ENCODE peak calls at places on chromosomes 6 and 20, in seven cellular contexts. Y is pancreas; X is fibroblast of lung; T is neuronal stem cell; A is psoas muscle; R is naive thymus-derived CD4-positive, alpha-beta T cell; Q is tibial artery. K is an unnamed sample. For H3K4me1, the result is how much of the 10 kb centered on the place peaks cover.

GRCh38 chr6:130233332-130233731 is 10.6 kb upstream of the SAMD3 start:
- DNase-seq in Y (no peak), X (peak), T (peak), A (no peak), R (no peak), Q (no peak), K (no peak)

GRCh38 chr6:34534656-34535055 is 21.5 kb downstream of the SPDEF start:
- DNase-seq in Y (no peak), X (no peak), T (no peak), A (no peak), R (no peak), Q (no peak), K (no peak)

GRCh38 chr20:47544240-47544639 is 42.6 kb downstream of the NCOA3 start:
- DNase-seq in Y (no peak), X (peak), T (no peak), A (no peak), R (no peak), Q (no peak), K (no peak)

GRCh38 chr6:45421700-45422540 is 44.2 kb upstream of the SUPT3H start:
- DNase-seq in Y (peak), X (peak), T (peak), A (peak), R (peak), Q (peak), K (peak)

GRCh38 chr6:6781877-6782236 is 193.3 kb downstream of the LY86 start:
- DNase-seq in Y (no peak), X (no peak), T (no peak), A (no peak), R (no peak), Q (no peak), K (no peak)

GRCh38 chr20:45833883-45834796 is 541 bp downstream of the SNX21 start:
- DNase-seq in Y (peak), X (peak), T (peak), A (peak), R (peak), Q (peak), K (peak)

GRCh38 chr6:13447949-13448724 is 39.3 kb downstream of the GFOD1 start:
- DNase-seq in Y (no peak), X (no peak), T (no peak), A (no peak), R (no peak), Q (peak), K (no peak)

GRCh38 chr6:43328528-43328927 is 19.9 kb upstream of the CRIP3 start:
- DNase-seq in Y (no peak), X (no peak), T (no peak), A (no peak), R (no peak), Q (no peak), K (no peak)

GRCh38 chr6:155850408-155850841 is 394.8 kb upstream of the NOX3 start:
- DNase-seq in Y (no peak), X (peak), T (no peak), A (no peak), R (no peak), Q (no peak), K (no peak)

GRCh38 chr20:52193886-52194545 is 2.4 kb upstream of the ZFP64 start:
- DNase-seq in Y (no peak), X (no peak), T (no peak), A (no peak), R (no peak), Q (no peak), K (no peak)

GRCh38 chr6:8525370-8525769 is 90.0 kb upstream of the SLC35B3 start:
- DNase-seq in Y (no peak), X (no peak), T (no peak), A (no peak), R (no peak), Q (no peak), K (no peak)

GRCh38 chr6:37615564-37616340 is 81.9 kb downstream of the MDGA1 start:
- DNase-seq in Y (no peak), X (peak), T (no peak), A (no peak), R (no peak), Q (no peak), K (no peak)

GRCh38 chr6:14275493-14275851 is 157.9 kb downstream of the CD83 start:
- DNase-seq in Y (no peak), X (peak), T (no peak), A (no peak), R (no peak), Q (no peak), K (no peak)

GRCh38 chr6:14398953-14399352 is 281.4 kb downstream of the CD83 start:
- DNase-seq in Y (no peak), X (no peak), T (no peak), A (no peak), R (no peak), Q (no peak), K (no peak)

GRCh38 chr6:110270166-110270565 is 88.0 kb downstream of the METTL24 start:
- DNase-seq in Y (no peak), X (peak), T (peak), A (no peak), R (no peak), Q (no peak), K (no peak)

GRCh38 chr6:158207452-158207788 is 39.3 kb downstream of the GTF2H5 start:
- DNase-seq in Y (no peak), X (peak), T (no peak), A (no peak), R (no peak), Q (no peak), K (no peak)

GRCh38 chr6:12170351-12171079 is 119.6 kb upstream of the EDN1 start:
- DNase-seq in Y (no peak), X (no peak), T (no peak), A (no peak), R (no peak), Q (no peak), K (no peak)

GRCh38 chr20:48294196-48294595 is 508.9 kb upstream of the SULF2 start:
- DNase-seq in Y (no peak), X (peak), T (no peak), A (no peak), R (no peak), Q (no peak), K (no peak)

GRCh38 chr6:29974901-29975560 is 32.7 kb downstream of the HLA-A start:
- DNase-seq in Y (peak), X (no peak), T (no peak), A (no peak), R (no peak), Q (no peak), K (no peak)

GRCh38 chr6:143598466-143599080 is 79.2 kb upstream of the PHACTR2 start:
- DNase-seq in Y (no peak), X (no peak), T (no peak), A (no peak), R (no peak), Q (peak), K (no peak)

GRCh38 chr6:99080191-99080590 is 132.4 kb upstream of the FBXL4 start:
- DNase-seq in Y (no peak), X (no peak), T (no peak), A (no peak), R (no peak), Q (no peak), K (no peak)

GRCh38 chr6:12751694-12752304 is 35.2 kb downstream of the PHACTR1 start:
- DNase-seq in Y (peak), X (peak), T (peak), A (peak), R (peak), Q (peak), K (no peak)

GRCh38 chr6:34017106-34017805 is 128.6 kb downstream of the GRM4 start:
- DNase-seq in Y (no peak), X (no peak), T (no peak), A (no peak), R (no peak), Q (no peak), K (no peak)

GRCh38 chr6:35496036-35496850 is 636 bp downstream of the TEAD3 start:
- DNase-seq in Y (peak), X (peak), T (peak), A (peak), R (no peak), Q (peak), K (no peak)

GRCh38 chr20:58169441-58169840 is 59.0 kb downstream of the ANKRD60 start:
- DNase-seq in Y (no peak), X (peak), T (no peak), A (no peak), R (no peak), Q (no peak), K (no peak)

GRCh38 chr20:21505810-21506530 is 7.9 kb downstream of the NKX2-2 start:
- DNase-seq in Y (peak), X (peak), T (peak), A (peak), R (peak), Q (no peak), K (peak)

GRCh38 chr20:57685134-57685851 is 24.5 kb downstream of the PMEPA1 start:
- DNase-seq in Y (no peak), X (peak), T (no peak), A (no peak), R (no peak), Q (no peak), K (no peak)

GRCh38 chr20:1561350-1561749 is 3.8 kb upstream of the SIRPD start:
- DNase-seq in Y (no peak), X (no peak), T (no peak), A (no peak), R (no peak), Q (no peak), K (no peak)

GRCh38 chr6:56297022-56297995 is 49.9 kb upstream of the COL21A1 start:
- DNase-seq in Y (no peak), X (peak), T (no peak), A (no peak), R (no peak), Q (no peak), K (no peak)

GRCh38 chr6:150857062-150857905 is 8.2 kb upstream of the MTHFD1L start:
- DNase-seq in Y (no peak), X (peak), T (no peak), A (no peak), R (no peak), Q (no peak), K (no peak)

GRCh38 chr6:2797564-2798014 is 32.4 kb downstream of the WRNIP1 start:
- DNase-seq in Y (no peak), X (no peak), T (no peak), A (no peak), R (no peak), Q (no peak), K (no peak)

GRCh38 chr6:129490551-129491245 is 219.3 kb downstream of the ARHGAP18 start:
- DNase-seq in Y (no peak), X (peak), T (no peak), A (no peak), R (peak), Q (peak), K (peak)

GRCh38 chr20:22770240-22770800 is 185.9 kb upstream of the FOXA2 start:
- DNase-seq in Y (no peak), X (no peak), T (no peak), A (no peak), R (no peak), Q (no peak), K (no peak)

GRCh38 chr20:32707691-32708581 is 34.2 kb upstream of the C20orf203 start:
- DNase-seq in Y (no peak), X (peak), T (no peak), A (no peak), R (no peak), Q (no peak), K (no peak)

GRCh38 chr20:34096699-34097420 is 15.2 kb downstream of the EIF2S2 start:
- DNase-seq in Y (no peak), X (peak), T (no peak), A (no peak), R (no peak), Q (no peak), K (no peak)

GRCh38 chr6:15296735-15297134 is 50.9 kb downstream of the JARID2 start:
- DNase-seq in Y (no peak), X (no peak), T (no peak), A (no peak), R (no peak), Q (no peak), K (no peak)

GRCh38 chr20:600141-600540 is 10.0 kb downstream of the TCF15 start:
- DNase-seq in Y (no peak), X (no peak), T (no peak), A (no peak), R (no peak), Q (no peak), K (no peak)

GRCh38 chr6:31620586-31621319 is at the start of gene PRRC2A:
- DNase-seq in Y (peak), X (no peak), T (no peak), A (no peak), R (peak), Q (peak), K (peak)

GRCh38 chr20:50585678-50586077 is 75.5 kb downstream of the PTPN1 start:
- DNase-seq in Y (no peak), X (no peak), T (no peak), A (no peak), R (no peak), Q (no peak), K (no peak)

GRCh38 chr6:139154885-139155547 is 20.1 kb downstream of the HECA start:
- DNase-seq in Y (no peak), X (no peak), T (no peak), A (no peak), R (no peak), Q (no peak), K (no peak)

GRCh38 chr6:139159016-139159415 is 24.1 kb downstream of the HECA start:
- DNase-seq in Y (no peak), X (peak), T (no peak), A (no peak), R (no peak), Q (no peak), K (no peak)

GRCh38 chr6:139153876-139154275 is 19.0 kb downstream of the HECA start:
- DNase-seq in Y (no peak), X (peak), T (no peak), A (no peak), R (no peak), Q (no peak), K (no peak)

GRCh38 chr6:139156571-139156970 is 21.7 kb downstream of the HECA start:
- DNase-seq in Y (no peak), X (no peak), T (no peak), A (no peak), R (no peak), Q (no peak), K (no peak)

GRCh38 chr6:139156102-139156501 is 21.2 kb downstream of the HECA start:
- DNase-seq in Y (no peak), X (no peak), T (no peak), A (no peak), R (no peak), Q (no peak), K (no peak)
- H3K4me1 ChIP-seq in Y (under half), X (under half), T (under half), A (under half), R (half or more), Q (half or more), K (half or more)

DNA sequence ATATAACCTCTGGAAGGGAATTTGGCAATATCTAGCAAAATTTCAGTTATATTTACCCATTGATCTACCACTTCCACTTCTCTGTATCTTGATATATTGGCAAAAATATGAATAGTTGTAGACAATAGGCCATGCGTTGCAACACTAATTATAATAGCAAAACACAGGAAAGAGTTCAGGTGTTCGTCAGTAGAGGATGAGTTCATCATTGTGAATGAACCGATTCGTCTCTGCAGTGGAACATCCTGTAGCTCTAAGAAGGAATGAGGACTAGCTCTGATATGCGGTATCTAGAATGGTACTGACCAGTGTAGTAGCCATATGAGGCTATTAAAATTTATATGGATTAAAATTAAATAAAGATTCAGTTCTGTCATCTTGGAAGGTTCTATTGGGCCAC is 8.3 kb downstream of the FAM83D start:
- DNase-seq in Y (no peak), X (no peak), T (no peak), A (no peak), R (no peak), Q (no peak), K (no peak)
- H3K27ac ChIP-seq in Y (no peak), X (no peak), T (no peak), A (no peak), R (no peak), Q (no peak), K (no peak)

GRCh38 chr20:30168800-30169138 is 1088.7 kb upstream of the DEFB115 start:
- DNase-seq in Y (no peak), X (no peak), T (no peak), A (no peak), R (no peak), Q (no peak), K (no peak)
- H3K4me1 ChIP-seq in Y (under half), X (under half), T (under half), A (under half), R (under half), Q (under half), K (under half)

GRCh38 chr6:168035098-168035660 is 37.7 kb downstream of the KIF25 start:
- DNase-seq in Y (no peak), X (peak), T (no peak), A (peak), R (no peak), Q (peak), K (no peak)

GRCh38 chr6:168035661-168036616 is 38.5 kb downstream of the KIF25 start:
- DNase-seq in Y (no peak), X (peak), T (no peak), A (no peak), R (no peak), Q (no peak), K (no peak)

GRCh38 chr6:168032383-168032760 is 34.9 kb downstream of the KIF25 start:
- DNase-seq in Y (no peak), X (peak), T (no peak), A (no peak), R (no peak), Q (no peak), K (no peak)

GRCh38 chr6:168033791-168034190 is 36.3 kb downstream of the KIF25 start:
- DNase-seq in Y (no peak), X (no peak), T (no peak), A (no peak), R (no peak), Q (no peak), K (no peak)

DNA sequence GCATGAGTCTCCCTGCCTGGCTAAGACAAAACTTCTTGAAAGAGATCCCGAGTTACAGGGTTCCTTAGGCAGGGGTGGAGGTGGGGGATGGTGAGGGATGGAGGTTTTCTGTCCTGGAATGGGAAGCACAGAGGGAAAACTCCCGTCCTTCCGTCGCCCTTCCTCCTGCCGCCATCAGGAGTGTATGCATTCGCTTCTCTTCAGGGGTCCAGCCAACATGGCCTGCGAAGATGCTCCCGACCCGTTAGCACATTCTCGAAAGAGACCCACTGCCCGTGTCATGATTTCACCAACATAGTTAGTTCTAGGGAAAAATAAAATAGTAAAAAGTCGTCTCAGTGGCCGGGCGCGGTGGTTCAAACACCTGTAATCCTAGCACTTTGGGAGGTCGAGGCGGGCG is 37.1 kb downstream of the KIF25 start:
- DNase-seq in Y (no peak), X (no peak), T (no peak), A (no peak), R (no peak), Q (no peak), K (no peak)
- H3K27ac ChIP-seq in Y (no peak), X (no peak), T (no peak), A (peak), R (no peak), Q (no peak), K (no peak)

GRCh38 chr20:43948455-43948854 is 33.8 kb downstream of the TOX2 start:
- DNase-seq in Y (no peak), X (no peak), T (no peak), A (no peak), R (no peak), Q (no peak), K (no peak)

GRCh38 chr20:43946659-43947315 is 32.1 kb downstream of the TOX2 start:
- DNase-seq in Y (no peak), X (no peak), T (no peak), A (no peak), R (no peak), Q (no peak), K (no peak)

GRCh38 chr20:43946206-43946491 is 31.5 kb downstream of the TOX2 start:
- DNase-seq in Y (no peak), X (no peak), T (no peak), A (no peak), R (no peak), Q (no peak), K (no peak)

GRCh38 chr20:43945391-43946205 is 30.9 kb downstream of the TOX2 start:
- DNase-seq in Y (no peak), X (no peak), T (no peak), A (no peak), R (no peak), Q (no peak), K (no peak)

GRCh38 chr20:43947316-43947710 is 32.7 kb downstream of the TOX2 start:
- DNase-seq in Y (no peak), X (no peak), T (no peak), A (no peak), R (no peak), Q (no peak), K (no peak)
- H3K4me1 ChIP-seq in Y (under half), X (under half), T (under half), A (under half), R (half or more), Q (under half), K (under half)

DNA sequence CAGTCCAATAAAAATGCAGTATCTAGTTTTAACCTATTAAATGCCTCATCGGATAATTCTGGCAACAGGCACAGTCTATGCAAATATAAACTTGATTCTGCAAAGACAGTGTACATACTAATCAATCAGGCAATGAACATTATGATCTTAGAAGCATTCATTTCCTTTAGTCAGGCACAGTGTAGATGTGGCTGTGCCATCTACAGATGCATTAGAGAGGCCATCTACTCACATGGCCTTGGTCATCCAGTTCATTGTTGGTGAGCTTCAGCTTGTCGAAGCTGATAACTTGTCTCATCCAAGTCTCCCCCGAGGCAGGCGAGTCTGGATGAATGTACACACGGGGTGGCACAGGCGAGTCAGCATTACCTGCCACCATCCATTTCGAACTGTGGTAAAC is 7.9 kb downstream of the TBX18 start:
- DNase-seq in Y (no peak), X (no peak), T (no peak), A (no peak), R (no peak), Q (no peak), K (no peak)
- H3K27ac ChIP-seq in Y (no peak), X (no peak), T (no peak), A (no peak), R (no peak), Q (peak), K (no peak)

GRCh38 chr6:159972506-159973268 is 3.8 kb downstream of the IGF2R start:
- DNase-seq in Y (no peak), X (no peak), T (no peak), A (no peak), R (no peak), Q (no peak), K (no peak)
- H3K4me1 ChIP-seq in Y (under half), X (under half), T (under half), A (half or more), R (under half), Q (half or more), K (under half)

GRCh38 chr6:122109075-122109474 is 290.4 kb upstream of the HSF2 start:
- DNase-seq in Y (no peak), X (no peak), T (no peak), A (no peak), R (no peak), Q (no peak), K (no peak)
- H3K27ac ChIP-seq in Y (no peak), X (no peak), T (no peak), A (no peak), R (no peak), Q (no peak), K (no peak)

K was measured in effector memory CD4-positive, alpha-beta T cell.